ENCODE peak calls at places on chromosomes 5 and 9, in nine cellular contexts. G is CD4-positive, alpha-beta memory T cell; H is upper lobe of right lung; R is IMR-90; F is sigmoid colon; A is ascending aorta; Z is lower lobe of right lung; J is prostate gland; I is GM23248. Q is an unnamed sample.

GRCh38 chr5:59813761-59814562 is 79.6 kb downstream of the PDE4D start:
- DNase-seq in Z (no peak), J (no peak), R (peak; percentile 67), A (no peak), G (no peak), I (peak; percentile 68), H (no peak), F (no peak), Q (peak; percentile 43)

GRCh38 chr5:149125386-149125891 is 15.9 kb upstream of the ABLIM3 start:
- DNase-seq in A (no peak), F (no peak), G (no peak), I (peak; percentile 16), J (peak; percentile 64), H (no peak), R (peak; percentile 18), Z (no peak), Q (no peak)

GRCh38 chr5:140250386-140250785 is 52.5 kb downstream of the PFDN1 start:
- DNase-seq in H (no peak), J (no peak), G (no peak), Z (no peak), F (no peak), A (no peak), R (no peak), I (no peak), Q (no peak)

GRCh38 chr9:131078427-131079366 is 17.6 kb upstream of the AIF1L start:
- DNase-seq in G (no peak), H (no peak), Z (no peak), A (no peak), R (no peak), F (no peak), J (no peak), I (no peak), Q (no peak)

GRCh38 chr5:95641803-95642220 is 4.8 kb upstream of the RFESD start:
- DNase-seq in G (no peak), H (no peak), I (peak; percentile 41), A (no peak), F (no peak), Z (peak; percentile 50), R (peak; percentile 54), J (peak; percentile 94), Q (no peak)

GRCh38 chr5:3801967-3802366 is 206.3 kb downstream of the IRX1 start:
- DNase-seq in Z (no peak), J (no peak), H (no peak), G (no peak), F (no peak), A (no peak), R (no peak), I (no peak), Q (no peak)

GRCh38 chr5:59741599-59741998 is 151.9 kb downstream of the PDE4D start:
- DNase-seq in J (no peak), R (no peak), G (no peak), I (no peak), H (no peak), Z (no peak), F (no peak), A (no peak), Q (no peak)

GRCh38 chr5:31819926-31820516 is 181.1 kb downstream of the PDZD2 start:
- DNase-seq in F (no peak), I (no peak), H (no peak), G (no peak), J (no peak), Z (no peak), A (no peak), R (no peak), Q (no peak)

DNA sequence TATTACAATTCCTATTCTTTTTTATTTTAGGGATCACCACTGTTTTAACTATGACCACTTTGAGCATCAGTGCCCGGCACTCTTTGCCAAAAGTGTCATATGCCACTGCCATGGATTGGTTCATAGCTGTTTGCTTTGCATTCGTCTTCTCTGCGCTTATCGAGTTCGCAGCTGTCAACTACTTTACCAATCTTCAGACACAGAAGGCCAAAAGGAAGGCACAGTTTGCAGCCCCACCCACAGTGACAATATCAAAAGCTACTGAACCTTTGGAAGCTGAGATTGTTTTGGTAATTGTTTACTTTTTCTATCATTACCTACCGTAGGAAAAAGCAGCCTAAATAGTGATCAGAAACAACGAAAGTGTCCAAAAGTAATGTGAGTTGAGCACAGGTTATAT is 6.4 kb downstream of the GABRA6 start:
- DNase-seq in I (no peak), R (no peak), H (no peak), J (no peak), A (no peak), Z (no peak), G (no peak), F (no peak), Q (no peak)
- H3K36me3 ChIP-seq in I (no peaks in the 10 kb centered on the region), R (no peaks in the 10 kb centered on the region), H (no peaks in the 10 kb centered on the region), J (no peaks in the 10 kb centered on the region), A (no peaks in the 10 kb centered on the region), Z (no peaks in the 10 kb centered on the region), G (no peaks in the 10 kb centered on the region), F (no peaks in the 10 kb centered on the region), Q (no peaks in the 10 kb centered on the region)

GRCh38 chr5:165627548-165628170 is 2122.2 kb downstream of the MAT2B start:
- DNase-seq in I (no peak), R (peak; percentile 10), G (no peak), H (no peak), Z (no peak), J (no peak), F (no peak), A (no peak), Q (no peak)

GRCh38 chr5:165626161-165626560 is 2120.7 kb downstream of the MAT2B start:
- DNase-seq in F (no peak), G (no peak), H (no peak), A (no peak), R (no peak), J (no peak), Z (no peak), I (no peak), Q (no peak)

GRCh38 chr5:165624547-165624946 is 2119.1 kb downstream of the MAT2B start:
- DNase-seq in F (no peak), J (no peak), R (no peak), Z (no peak), H (no peak), I (no peak), A (no peak), G (no peak), Q (no peak)

GRCh38 chr5:165620394-165620793 is 2115.0 kb downstream of the MAT2B start:
- DNase-seq in A (no peak), F (peak; percentile 78), I (no peak), G (no peak), Z (no peak), H (no peak), J (no peak), R (peak; percentile 93), Q (no peak)

DNA sequence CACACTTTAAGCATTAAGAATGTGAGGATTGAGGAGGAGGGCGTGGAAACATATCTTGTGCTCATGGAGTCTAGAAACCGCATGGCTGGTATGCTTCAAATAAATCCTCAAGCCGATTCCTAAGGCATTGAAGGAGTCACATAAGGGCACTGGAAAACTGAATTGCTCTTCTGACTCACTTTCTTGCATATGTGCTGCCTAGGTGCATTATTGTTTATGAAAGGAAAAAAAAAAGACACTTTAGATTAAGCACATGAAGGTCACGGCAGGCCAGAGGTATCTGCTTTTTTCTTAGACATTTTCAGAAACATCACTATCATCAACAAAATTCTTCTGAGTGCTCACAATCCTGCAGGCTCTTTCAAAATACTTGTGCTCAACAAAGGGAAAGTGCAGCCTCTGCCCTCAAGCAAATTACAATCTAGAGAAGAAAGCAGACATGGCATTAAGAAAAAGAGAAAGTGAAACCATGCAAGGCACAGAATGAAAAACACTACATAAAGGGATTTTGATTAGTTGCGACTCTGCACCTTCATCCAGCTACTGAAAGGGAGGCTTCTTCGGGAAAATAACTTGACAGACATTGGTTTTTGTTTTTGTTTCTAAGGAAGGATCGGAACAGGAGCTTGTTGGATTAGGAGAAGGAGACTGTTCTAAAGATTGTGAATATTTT is 2117.6 kb downstream of the MAT2B start:
- DNase-seq in J (no peak), F (no peak), I (no peak), Z (no peak), R (no peak), A (no peak), H (no peak), G (no peak), Q (no peak)
- H3K9me3 ChIP-seq in J (no peaks in the 10 kb centered on the region), F (no peaks in the 10 kb centered on the region), I (no peaks in the 10 kb centered on the region), Z (no peaks in the 10 kb centered on the region), R (no peaks in the 10 kb centered on the region), A (no peaks in the 10 kb centered on the region), H (no peaks in the 10 kb centered on the region), G (no peaks in the 10 kb centered on the region), Q (peaks cover 6% of the 10 kb centered on the region)

GRCh38 chr9:93664549-93665120 is 88.3 kb downstream of the PHF2 start:
- DNase-seq in H (no peak), Z (peak; percentile 9), F (peak; percentile 28), R (no peak), G (no peak), J (no peak), I (no peak), A (peak; percentile 1), Q (no peak)

GRCh38 chr9:93662952-93663572 is 86.7 kb downstream of the PHF2 start:
- DNase-seq in R (no peak), G (no peak), F (no peak), A (peak; percentile 1), H (peak; percentile 6), I (no peak), J (no peak), Z (no peak), Q (no peak)

GRCh38 chr9:93665566-93666278 is 89.3 kb downstream of the PHF2 start:
- DNase-seq in G (no peak), A (peak; percentile 7), R (no peak), Z (peak; percentile 35), F (peak; percentile 62), H (no peak), I (no peak), J (no peak), Q (peak; percentile 37)

GRCh38 chr9:93665128-93665565 is 88.8 kb downstream of the PHF2 start:
- DNase-seq in R (no peak), H (peak; percentile 56), A (peak; percentile 4), J (no peak), F (no peak), I (no peak), Z (peak; percentile 14), G (no peak), Q (no peak)

GRCh38 chr9:93663877-93664548 is 87.6 kb downstream of the PHF2 start:
- DNase-seq in H (peak; percentile 46), J (no peak), F (peak; percentile 53), Z (peak; percentile 34), I (no peak), G (no peak), A (peak; percentile 5), R (no peak), Q (no peak)
- H3K36me3 ChIP-seq in H (peaks cover 54% of the 10 kb centered on the region), J (peaks cover 5% of the 10 kb centered on the region), F (peaks cover 44% of the 10 kb centered on the region), Z (peaks cover 65% of the 10 kb centered on the region), I (no peaks in the 10 kb centered on the region), G (peaks cover 9% of the 10 kb centered on the region), A (peaks cover 71% of the 10 kb centered on the region), R (peaks cover 47% of the 10 kb centered on the region), Q (peaks cover 7% of the 10 kb centered on the region)

GRCh38 chr9:61668846-61669245 is 479.0 kb downstream of the SPATA31A7 start:
- DNase-seq in A (no peak), H (peak; percentile 22), I (no peak), J (no peak), F (peak; percentile 36), G (no peak), R (no peak), Z (no peak), Q (no peak)

GRCh38 chr9:61673247-61673646 is 483.4 kb downstream of the SPATA31A7 start:
- DNase-seq in R (no peak), G (no peak), A (no peak), I (no peak), F (peak; percentile 35), J (no peak), H (peak; percentile 27), Z (no peak), Q (no peak)

GRCh38 chr9:61671276-61671973 is 481.6 kb downstream of the SPATA31A7 start:
- DNase-seq in H (peak; percentile 61), F (peak; percentile 52), J (peak; percentile 3), Z (no peak), G (no peak), R (no peak), I (no peak), A (no peak), Q (no peak)

GRCh38 chr9:61669352-61669751 is 479.5 kb downstream of the SPATA31A7 start:
- DNase-seq in I (no peak), F (no peak), G (no peak), R (no peak), A (no peak), J (no peak), H (peak; percentile 28), Z (no peak), Q (no peak)

GRCh38 chr9:61670616-61671015 is 480.8 kb downstream of the SPATA31A7 start:
- DNase-seq in H (peak; percentile 33), G (no peak), R (no peak), A (no peak), Z (no peak), F (peak; percentile 24), I (no peak), J (no peak), Q (peak; percentile 18)
- H3K9me3 ChIP-seq in H (no peaks in the 10 kb centered on the region), G (no peaks in the 10 kb centered on the region), R (peaks cover 35% of the 10 kb centered on the region), A (no peaks in the 10 kb centered on the region), Z (no peaks in the 10 kb centered on the region), F (peaks cover 7% of the 10 kb centered on the region), I (no peaks in the 10 kb centered on the region), J (no peaks in the 10 kb centered on the region), Q (no peaks in the 10 kb centered on the region)